ENCODE peak calls at places on chromosomes 6 and 20, in six cellular contexts. Y, N, E, G, D and M are unnamed samples.
A peak's percentile ranks its signal among the peaks of the same experiment; 100 is the strongest.

GRCh38 chr20:14997791-14998190 is 660.4 kb upstream of the FLRT3 start:
- DNase-seq in E (no peak), D (peak; percentile 94), Y (peak; percentile 9), N (no peak), G (no peak), M (no peak)

GRCh38 chr6:108609276-108609769 is 48.6 kb downstream of the FOXO3 start:
- DNase-seq in N (no peak), Y (peak; percentile 31), G (peak; percentile 60), E (no peak), D (no peak), M (no peak)

GRCh38 chr6:31723245-31723979 is at the start of gene MPIG6B:
- DNase-seq in D (no peak), Y (no peak), G (no peak), N (no peak), E (no peak), M (no peak)

GRCh38 chr6:36938536-36938935 is 16.0 kb upstream of the PI16 start:
- DNase-seq in N (no peak), Y (no peak), G (peak; percentile 88), E (no peak), D (peak; percentile 84), M (no peak)

GRCh38 chr6:121620002-121620740 is 184.7 kb downstream of the GJA1 start:
- DNase-seq in E (no peak), Y (no peak), D (no peak), G (no peak), N (no peak), M (no peak)

GRCh38 chr20:38298768-38299288 is 5.1 kb upstream of the BPI start:
- DNase-seq in G (peak; percentile 74), E (no peak), D (peak; percentile 32), Y (no peak), N (peak; percentile 49), M (peak; percentile 29)

GRCh38 chr6:167125950-167126349 is 3.1 kb downstream of the CCR6 start:
- DNase-seq in G (no peak), D (no peak), Y (no peak), N (no peak), E (no peak), M (no peak)

GRCh38 chr6:170403451-170403850 is 96.9 kb downstream of the FAM120B start:
- DNase-seq in N (no peak), Y (no peak), D (no peak), G (peak; percentile 36), E (no peak), M (no peak)

GRCh38 chr20:61569836-61570235 is 317.8 kb downstream of the CDH4 start:
- DNase-seq in Y (no peak), N (no peak), G (no peak), D (no peak), E (no peak), M (no peak)

GRCh38 chr6:35287671-35288396 is 9.8 kb upstream of the DEF6 start:
- DNase-seq in G (no peak), Y (no peak), E (no peak), D (no peak), N (no peak), M (no peak)

GRCh38 chr6:135163440-135163738 is 17.7 kb upstream of the MYB start:
- DNase-seq in G (no peak), D (no peak), N (no peak), Y (no peak), E (peak; percentile 50), M (no peak)

GRCh38 chr6:122008105-122009100 is 391.0 kb upstream of the HSF2 start:
- DNase-seq in E (no peak), G (peak; percentile 49), D (no peak), Y (no peak), N (no peak), M (no peak)

GRCh38 chr6:112189494-112189893 is 64.9 kb downstream of the LAMA4 start:
- DNase-seq in G (peak; percentile 54), D (no peak), N (no peak), E (no peak), Y (no peak), M (no peak)

GRCh38 chr6:66183982-66184555 is 477.0 kb upstream of the EYS start:
- DNase-seq in Y (no peak), E (no peak), D (no peak), N (no peak), G (peak; percentile 21), M (no peak)

GRCh38 chr6:138728672-138729071 is 44.9 kb upstream of the CCDC28A start:
- DNase-seq in E (no peak), D (no peak), N (no peak), G (no peak), Y (no peak), M (no peak)

GRCh38 chr20:63969851-63970713 is at the start of gene ZNF512B:
- DNase-seq in E (peak; percentile 66), N (peak; percentile 43), Y (peak; percentile 29), G (peak; percentile 97), D (no peak), M (peak; percentile 52)

GRCh38 chr6:34709386-34709785 is 12.8 kb upstream of the ILRUN start:
- DNase-seq in E (no peak), D (no peak), Y (no peak), G (peak; percentile 68), N (peak; percentile 76), M (peak; percentile 91)

GRCh38 chr6:15811107-15811506 is 148.3 kb upstream of the DTNBP1 start:
- DNase-seq in D (no peak), E (no peak), G (no peak), Y (no peak), N (no peak), M (no peak)